ENCODE peak calls at places on chromosomes 2 and 18, in four cellular contexts. V is HCT116, X is right lobe of liver, B is thoracic aorta. P is an unnamed sample. For H3K4me1 and H3K9me3, the result is how much of the 10 kb centered on the place peaks cover.

GRCh38 chr2:175253871-175254270 is 72.4 kb upstream of the ATP5MC3 start:
- DNase-seq in B (no peak), V (no peak), X (no peak), P (no peak)

GRCh38 chr2:72712304-72712703 is 113.5 kb downstream of the EXOC6B start:
- DNase-seq in B (no peak), X (no peak), V (no peak), P (no peak)

GRCh38 chr2:134683561-134684112 is 35.2 kb downstream of the TMEM163 start:
- DNase-seq in V (no peak), B (no peak), X (no peak), P (no peak)

GRCh38 chr2:83233284-83233683 is 1225.8 kb downstream of the SUCLG1 start:
- DNase-seq in V (peak), B (no peak), X (no peak), P (no peak)

GRCh38 chr2:170369228-170369627 is 191.3 kb downstream of the MYO3B start:
- DNase-seq in X (no peak), V (no peak), B (no peak), P (no peak)

GRCh38 chr2:196219686-196220085 is 48.3 kb upstream of the STK17B start:
- DNase-seq in X (no peak), V (no peak), B (no peak), P (no peak)

GRCh38 chr2:232632904-232633412 is 446 bp upstream of the EFHD1 start:
- DNase-seq in X (peak), V (no peak), B (no peak), P (peak)

GRCh38 chr2:80548469-80548868 is 243.9 kb upstream of the LRRTM1 start:
- DNase-seq in B (no peak), X (no peak), V (no peak), P (peak)

GRCh38 chr18:9049495-9049809 is 53.0 kb upstream of the NDUFV2 start:
- DNase-seq in X (no peak), B (no peak), V (no peak), P (no peak)

GRCh38 chr2:73588177-73588576 is 54.0 kb downstream of the NAT8 start:
- DNase-seq in X (no peak), B (no peak), V (no peak), P (no peak)

GRCh38 chr2:188601927-188602326 is 310.3 kb downstream of the GULP1 start:
- DNase-seq in V (no peak), B (no peak), X (no peak), P (no peak)

GRCh38 chr2:98802344-98802743 is 71.4 kb upstream of the MGAT4A start:
- DNase-seq in X (no peak), B (no peak), V (no peak), P (no peak)

GRCh38 chr2:85706063-85706462 is 11.9 kb downstream of the GNLY start:
- DNase-seq in V (no peak), X (no peak), B (no peak), P (no peak)

GRCh38 chr2:88342749-88343148 is 109.7 kb downstream of the FOXI3 start:
- DNase-seq in B (no peak), V (no peak), X (no peak), P (no peak)

GRCh38 chr2:10634495-10634894 is 55.3 kb downstream of the NOL10 start:
- DNase-seq in X (no peak), B (no peak), V (no peak), P (no peak)

GRCh38 chr18:2918761-2919550 is 72.2 kb downstream of the EMILIN2 start:
- DNase-seq in X (no peak), V (no peak), B (no peak), P (no peak)

GRCh38 chr2:51782874-51783765 is 751.2 kb upstream of the NRXN1 start:
- DNase-seq in V (peak), B (no peak), X (no peak), P (no peak)

GRCh38 chr2:23645181-23645808 is 260.3 kb downstream of the KLHL29 start:
- DNase-seq in B (no peak), X (no peak), V (no peak), P (no peak)

GRCh38 chr2:129334696-129335095 is 644.8 kb upstream of the RAB6C start:
- DNase-seq in V (no peak), X (no peak), B (no peak), P (no peak)

GRCh38 chr2:173652311-173652710 is 297.6 kb downstream of the CDCA7 start:
- DNase-seq in X (no peak), B (no peak), V (peak), P (no peak)

GRCh38 chr2:42225573-42225972 is 56.4 kb downstream of the EML4 start:
- DNase-seq in B (no peak), V (no peak), X (no peak), P (no peak)

GRCh38 chr2:96692094-96692971 is 47.5 kb downstream of the LMAN2L start:
- DNase-seq in X (no peak), B (no peak), V (no peak), P (no peak)

GRCh38 chr2:38074047-38074774 is 1.7 kb downstream of the CYP1B1 start:
- DNase-seq in X (no peak), B (no peak), V (no peak), P (no peak)

GRCh38 chr18:11310476-11311086 is 161.2 kb upstream of the PIEZO2 start:
- DNase-seq in V (peak), X (no peak), B (no peak), P (no peak)

GRCh38 chr2:174333502-174334277 is 1.1 kb upstream of the SP9 start:
- DNase-seq in B (no peak), V (no peak), X (no peak), P (no peak)

DNA sequence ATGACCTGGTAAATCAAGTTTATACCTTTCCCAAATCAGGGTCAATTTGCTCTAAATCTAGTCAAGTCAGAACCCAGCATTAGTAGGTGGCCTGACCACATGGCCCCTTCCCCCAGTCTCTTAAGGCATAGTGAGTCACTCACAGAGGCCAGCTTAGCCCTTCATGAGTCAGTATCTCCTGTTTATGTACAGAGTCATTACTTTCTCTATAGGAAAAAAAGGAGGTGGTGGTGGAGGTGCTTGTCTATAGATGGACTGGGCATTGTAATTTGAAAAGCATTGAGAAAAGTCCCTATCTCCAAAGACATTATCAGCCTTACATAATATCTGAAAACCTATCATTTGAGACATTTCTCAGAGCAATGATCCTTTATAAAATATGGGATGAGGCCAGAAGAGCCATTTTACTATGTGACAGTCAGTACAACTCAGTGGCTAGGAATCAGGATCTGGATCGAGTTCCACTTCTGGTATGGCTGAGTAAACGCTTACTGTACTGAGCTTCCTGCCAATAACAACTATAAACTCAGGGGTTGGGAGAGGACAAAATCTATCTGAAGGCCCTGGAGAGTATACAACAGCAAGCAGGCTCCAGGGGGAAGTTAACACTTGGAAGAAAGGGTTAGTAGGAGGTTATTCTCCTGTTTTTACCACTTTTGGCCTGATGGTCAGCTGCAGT is 22.5 kb upstream of the SIGLEC15 start:
- DNase-seq in X (no peak), V (peak), B (peak), P (no peak)
- H3K27ac ChIP-seq in X (no peak), V (peak), B (peak), P (no peak)

GRCh38 chr2:237629739-237630138 is 2.4 kb downstream of the LRRFIP1 start:
- DNase-seq in V (no peak), X (no peak), B (no peak), P (no peak)
- H3K4me1 ChIP-seq in V (under half), X (under half), B (half or more), P (under half)

GRCh38 chr2:20330202-20330601 is 20.4 kb downstream of the PUM2 start:
- DNase-seq in V (no peak), B (no peak), X (no peak), P (no peak)
- H3K9me3 ChIP-seq in V (under half), B (under half), X (under half), P (under half)

DNA sequence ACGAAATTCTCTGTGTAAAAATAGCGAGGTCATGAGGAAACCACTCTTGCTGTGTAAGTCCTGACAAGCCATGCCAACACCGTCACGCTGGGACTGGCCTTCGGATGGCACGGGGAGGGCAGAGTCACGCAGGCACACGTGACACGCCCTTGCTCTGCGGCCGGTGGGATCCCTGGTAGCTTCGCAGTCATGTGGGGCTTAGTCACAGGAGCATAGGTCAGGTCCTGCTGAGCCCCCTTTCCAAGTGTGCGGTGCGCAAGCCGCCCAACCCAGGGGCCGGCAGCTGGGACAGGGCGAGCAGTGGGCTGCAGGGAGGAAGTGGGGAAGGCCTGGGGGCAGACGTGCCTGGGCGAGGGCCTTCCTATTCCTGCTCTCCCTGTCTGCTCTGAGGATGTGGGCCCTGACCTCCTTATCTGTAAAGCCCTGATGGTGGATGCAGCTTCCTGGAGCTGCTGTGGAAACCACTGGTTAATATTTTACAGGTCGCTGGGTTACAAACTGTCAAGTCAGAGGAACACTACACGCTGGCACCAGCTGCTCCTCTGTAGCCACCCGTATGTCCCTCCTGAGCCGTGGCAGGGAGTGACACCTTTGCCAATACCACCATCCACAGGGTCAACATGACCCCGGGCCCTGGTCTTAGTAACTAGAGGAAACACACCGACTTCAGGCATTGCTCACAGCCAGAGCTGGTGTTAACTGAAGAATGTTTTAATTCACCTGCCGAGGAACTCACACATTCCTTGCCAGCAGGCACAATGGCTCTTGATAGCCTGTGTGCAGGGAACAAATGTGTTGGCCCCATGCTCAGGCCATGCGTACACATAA is 17.8 kb downstream of the MBP start:
- DNase-seq in V (no peak), B (peak), X (peak), P (peak)
- H3K27ac ChIP-seq in V (no peak), B (peak), X (peak), P (peak)

GRCh38 chr18:61896118-61896517 is 3.3 kb upstream of the RNF152 start:
- DNase-seq in V (no peak), B (no peak), X (no peak), P (no peak)
- H3K4me1 ChIP-seq in V (under half), B (under half), X (under half), P (under half)

GRCh38 chr2:132469095-132469494 is 52.5 kb downstream of the GPR39 start:
- DNase-seq in X (no peak), V (no peak), B (no peak), P (no peak)

GRCh38 chr2:132466428-132467028 is 49.9 kb downstream of the GPR39 start:
- DNase-seq in X (no peak), B (no peak), V (no peak), P (no peak)

GRCh38 chr2:132462242-132462641 is 45.6 kb downstream of the GPR39 start:
- DNase-seq in B (no peak), X (no peak), V (no peak), P (no peak)

GRCh38 chr2:132463719-132464118 is 47.1 kb downstream of the GPR39 start:
- DNase-seq in B (no peak), V (no peak), X (no peak), P (no peak)

GRCh38 chr2:132465917-132466316 is 49.3 kb downstream of the GPR39 start:
- DNase-seq in B (no peak), X (no peak), V (no peak), P (no peak)
- H3K9me3 ChIP-seq in B (under half), X (under half), V (under half), P (half or more)

DNA sequence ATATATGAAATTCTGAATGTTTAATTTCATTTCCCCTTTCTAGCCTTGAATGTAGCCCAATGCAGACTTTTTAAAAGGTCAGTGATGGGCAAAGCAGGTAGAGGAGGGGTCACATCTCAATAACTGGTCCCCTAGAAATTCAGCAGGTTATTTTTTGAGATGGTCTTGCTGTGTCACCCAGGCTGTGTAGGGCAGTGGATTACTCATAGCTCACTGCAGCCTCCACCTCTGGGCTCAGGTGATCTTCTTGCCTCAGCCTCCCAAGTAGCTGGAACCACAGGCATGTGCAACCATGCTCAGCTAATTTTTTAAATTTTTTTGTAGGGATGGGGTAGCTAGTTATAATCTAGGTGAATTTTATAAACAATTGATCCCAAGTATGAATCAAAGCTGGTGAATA is 8.8 kb downstream of the IAH1 start:
- DNase-seq in V (no peak), X (no peak), B (no peak), P (no peak)
- H3K27ac ChIP-seq in V (no peak), X (no peak), B (no peak), P (no peak)

GRCh38 chr2:176582990-176583481 is 313.8 kb downstream of the MTX2 start:
- DNase-seq in B (no peak), V (peak), X (no peak), P (no peak)

GRCh38 chr2:176585291-176585690 is 316.0 kb downstream of the MTX2 start:
- DNase-seq in X (no peak), V (no peak), B (no peak), P (no peak)

GRCh38 chr2:176583530-176584101 is 314.4 kb downstream of the MTX2 start:
- DNase-seq in B (no peak), X (no peak), V (no peak), P (no peak)

GRCh38 chr2:176584333-176584732 is 315.1 kb downstream of the MTX2 start:
- DNase-seq in V (no peak), B (no peak), X (no peak), P (no peak)

GRCh38 chr2:176585791-176586190 is 316.5 kb downstream of the MTX2 start:
- DNase-seq in B (no peak), X (no peak), V (no peak), P (no peak)
- H3K4me1 ChIP-seq in B (under half), X (under half), V (under half), P (under half)

GRCh38 chr2:4175343-4175742 is 472.0 kb downstream of the DCDC2C start:
- DNase-seq in X (no peak), B (no peak), V (no peak), P (no peak)
- H3K9me3 ChIP-seq in X (under half), B (under half), V (under half), P (under half)

DNA sequence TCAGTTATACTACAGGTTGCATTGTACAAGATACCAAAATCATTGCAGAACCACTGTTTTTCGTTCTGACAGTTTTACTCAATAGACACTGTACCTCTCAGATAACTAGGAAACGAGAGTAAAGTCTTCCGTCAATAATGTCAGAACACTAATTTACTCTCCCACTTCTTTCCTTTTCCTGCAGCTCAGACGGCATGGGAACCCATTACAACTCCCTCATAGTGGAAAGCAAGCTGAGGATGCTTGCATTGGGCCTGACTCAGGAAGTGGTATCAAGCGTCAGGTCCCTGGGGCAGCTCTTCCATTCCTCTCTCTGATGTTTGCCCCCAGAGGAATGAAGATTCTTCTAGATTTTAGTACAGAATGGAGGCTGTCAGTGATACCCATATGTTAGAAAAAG is 23.9 kb upstream of the FHL2 start:
- DNase-seq in B (no peak), X (no peak), V (no peak), P (no peak)
- H3K27ac ChIP-seq in B (no peak), X (no peak), V (no peak), P (no peak)